ENCODE peak calls at places on chromosome 21, in four cellular contexts. N is A172, Y is AG20443, W is iris pigment epithelial cell. H is an unnamed sample.

GRCh38 chr21:16079830-16080229 is 350.0 kb downstream of the USP25 start:
- DNase-seq in N (no peak), Y (no peak), W (peak; percentile 85), H (peak; percentile 13)

GRCh38 chr21:35924714-35925301 is 135.5 kb downstream of the SETD4 start:
- DNase-seq in N (peak; percentile 96), Y (peak; percentile 60), W (peak; percentile 72), H (peak; percentile 95)

GRCh38 chr21:38984982-38985422 is 179.3 kb downstream of the ETS2 start:
- DNase-seq in N (peak; percentile 91), Y (peak; percentile 91), W (peak; percentile 36), H (no peak)

GRCh38 chr21:45420061-45420521 is 15.1 kb downstream of the COL18A1 start:
- DNase-seq in N (no peak), Y (no peak), W (no peak), H (no peak)

GRCh38 chr21:29300547-29301138 is 1.9 kb downstream of the BACH1 start:
- DNase-seq in N (no peak), Y (no peak), W (peak; percentile 65), H (peak; percentile 73)

GRCh38 chr21:38688068-38688467 is 117.7 kb upstream of the ETS2 start:
- DNase-seq in N (no peak), Y (no peak), W (no peak), H (no peak)

GRCh38 chr21:42235593-42235992 is 16.7 kb downstream of the ABCG1 start:
- DNase-seq in N (no peak), Y (no peak), W (no peak), H (no peak)

GRCh38 chr21:33849839-33850238 is 65.8 kb downstream of the ATP5PO start:
- DNase-seq in N (peak; percentile 51), Y (no peak), W (no peak), H (peak; percentile 68)

GRCh38 chr21:45923146-45923545 is 58.4 kb upstream of the COL6A1 start:
- DNase-seq in N (peak; percentile 46), Y (peak; percentile 94), W (peak; percentile 78), H (peak; percentile 53)

GRCh38 chr21:41653944-41654625 is 112.8 kb downstream of the RIPK4 start:
- DNase-seq in N (peak; percentile 66), Y (peak; percentile 86), W (peak; percentile 70), H (peak; percentile 38)

GRCh38 chr21:27674037-27674436 is 707.1 kb upstream of the ADAMTS5 start:
- DNase-seq in N (no peak), Y (peak; percentile 83), W (peak; percentile 90), H (peak; percentile 50)

GRCh38 chr21:30227633-30228404 is 11.9 kb upstream of the CLDN8 start:
- DNase-seq in N (peak; percentile 97), Y (peak; percentile 42), W (peak; percentile 99), H (peak; percentile 94)

GRCh38 chr21:40902993-40903392 is 56.0 kb upstream of the DSCAM start:
- DNase-seq in N (no peak), Y (no peak), W (no peak), H (no peak)

GRCh38 chr21:34807146-34807880 is 138.5 kb downstream of the CLIC6 start:
- DNase-seq in N (peak; percentile 100), Y (peak; percentile 84), W (peak; percentile 99), H (peak; percentile 98)

GRCh38 chr21:46069166-46069565 is 28.7 kb upstream of the COL6A2 start:
- DNase-seq in N (no peak), Y (no peak), W (no peak), H (no peak)

GRCh38 chr21:39434950-39435349 is 10.6 kb downstream of the LCA5L start:
- DNase-seq in N (no peak), Y (no peak), W (peak; percentile 41), H (no peak)

GRCh38 chr21:41887682-41888081 is 8.5 kb upstream of the PRDM15 start:
- DNase-seq in N (no peak), Y (no peak), W (no peak), H (no peak)

GRCh38 chr21:35211767-35212166 is 162.7 kb upstream of the RUNX1 start:
- DNase-seq in N (no peak), Y (no peak), W (peak; percentile 85), H (no peak)

GRCh38 chr21:43210454-43211084 is 41.8 kb downstream of the CRYAA start:
- DNase-seq in N (no peak), Y (no peak), W (no peak), H (no peak)

GRCh38 chr21:42062543-42063022 is 8.5 kb upstream of the UMODL1 start:
- DNase-seq in N (no peak), Y (no peak), W (no peak), H (no peak)

GRCh38 chr21:34983680-34984086 is 65.4 kb downstream of the RUNX1 start:
- DNase-seq in N (peak; percentile 89), Y (peak; percentile 47), W (peak; percentile 81), H (peak; percentile 85)

GRCh38 chr21:43864313-43864805 is 664 bp upstream of the AGPAT3 start:
- DNase-seq in N (no peak), Y (peak; percentile 57), W (no peak), H (peak; percentile 66)

GRCh38 chr21:39700318-39700717 is 44.7 kb upstream of the IGSF5 start:
- DNase-seq in N (no peak), Y (no peak), W (no peak), H (no peak)

GRCh38 chr21:45079351-45079750 is 5.0 kb downstream of the ADARB1 start:
- DNase-seq in N (no peak), Y (no peak), W (no peak), H (no peak)

GRCh38 chr21:46065215-46065992 is 32.5 kb upstream of the COL6A2 start:
- DNase-seq in N (no peak), Y (peak; percentile 81), W (peak; percentile 29), H (peak; percentile 71)

GRCh38 chr21:29477941-29478340 is 179.2 kb downstream of the BACH1 start:
- DNase-seq in N (no peak), Y (peak; percentile 18), W (peak; percentile 64), H (peak; percentile 15)

GRCh38 chr21:38973552-38973951 is 167.8 kb downstream of the ETS2 start:
- DNase-seq in N (no peak), Y (no peak), W (no peak), H (peak; percentile 62)

GRCh38 chr21:34845521-34846213 is 176.9 kb downstream of the CLIC6 start:
- DNase-seq in N (peak; percentile 87), Y (peak; percentile 43), W (peak; percentile 89), H (peak; percentile 84)

GRCh38 chr21:35217504-35218060 is 168.5 kb upstream of the RUNX1 start:
- DNase-seq in N (peak; percentile 98), Y (peak; percentile 75), W (peak; percentile 90), H (peak; percentile 100)

GRCh38 chr21:26100573-26100972 is 70.0 kb downstream of the APP start:
- DNase-seq in N (no peak), Y (no peak), W (no peak), H (no peak)

GRCh38 chr21:39353295-39353694 is 4.4 kb upstream of the HMGN1 start:
- DNase-seq in N (no peak), Y (no peak), W (peak; percentile 62), H (no peak)